ENCODE peak calls at places on chromosome 22, in ten cellular contexts. T, W, L, S, F, M, R, Q, J and H are unnamed samples.

GRCh38 chr22:26339755-26340154 is 89.3 kb upstream of the ASPHD2 start:
- DNase-seq in T (no peak), W (no peak), L (no peak), S (no peak), F (no peak), M (no peak), R (no peak), Q (no peak), J (no peak), H (no peak)

GRCh38 chr22:17167486-17167885 is 8.4 kb upstream of the HDHD5 start:
- DNase-seq in T (peak; percentile 45), W (peak; percentile 32), L (no peak), S (no peak), F (no peak), M (no peak), R (no peak), Q (no peak), J (no peak), H (no peak)

GRCh38 chr22:44587004-44587793 is 89.2 kb upstream of the RTL6 start:
- DNase-seq in T (peak; percentile 25), W (peak; percentile 51), L (peak; percentile 27), S (no peak), F (no peak), M (peak; percentile 46), R (peak; percentile 80), Q (no peak), J (peak; percentile 51), H (peak; percentile 23)

GRCh38 chr22:45225732-45226560 is 14.7 kb downstream of the KIAA0930 start:
- DNase-seq in T (no peak), W (no peak), L (peak; percentile 54), S (peak; percentile 86), F (peak; percentile 62), M (no peak), R (peak; percentile 95), Q (no peak), J (peak; percentile 83), H (no peak)

GRCh38 chr22:48893288-48894063 is 934.2 kb downstream of the BRD1 start:
- DNase-seq in T (no peak), W (no peak), L (no peak), S (no peak), F (no peak), M (no peak), R (peak; percentile 56), Q (no peak), J (no peak), H (no peak)

GRCh38 chr22:29787371-29787980 is 20.3 kb downstream of the UQCR10 start:
- DNase-seq in T (no peak), W (no peak), L (no peak), S (no peak), F (no peak), M (no peak), R (no peak), Q (no peak), J (no peak), H (no peak)

GRCh38 chr22:20248461-20248959 is 19.6 kb downstream of the RTN4R start:
- DNase-seq in T (no peak), W (no peak), L (no peak), S (no peak), F (no peak), M (no peak), R (no peak), Q (no peak), J (no peak), H (no peak)

GRCh38 chr22:25661067-25661466 is 80.9 kb upstream of the MYO18B start:
- DNase-seq in T (no peak), W (no peak), L (peak; percentile 87), S (no peak), F (no peak), M (no peak), R (no peak), Q (no peak), J (no peak), H (no peak)

GRCh38 chr22:41410311-41410751 is 28.6 kb downstream of the TEF start:
- DNase-seq in T (no peak), W (no peak), L (no peak), S (no peak), F (no peak), M (peak; percentile 92), R (no peak), Q (no peak), J (no peak), H (no peak)

GRCh38 chr22:30393322-30393680 is 3.5 kb upstream of the SEC14L2 start:
- DNase-seq in T (no peak), W (no peak), L (no peak), S (no peak), F (no peak), M (no peak), R (no peak), Q (no peak), J (no peak), H (no peak)

GRCh38 chr22:32951081-32951806 is 106.9 kb downstream of the SYN3 start:
- DNase-seq in T (no peak), W (no peak), L (peak; percentile 12), S (no peak), F (no peak), M (no peak), R (no peak), Q (no peak), J (no peak), H (peak; percentile 35)
- TF ChIP-seq CTCF in T (no peak), W (no peak), L (no peak), S (no peak), F (no peak), M (no peak), R (no peak), Q (peak; percentile 20), J (no peak), H (peak; percentile 16)

GRCh38 chr22:35837328-35837727 is 119.7 kb downstream of the APOL5 start:
- DNase-seq in T (no peak), W (no peak), L (peak; percentile 19), S (no peak), F (no peak), M (no peak), R (no peak), Q (no peak), J (no peak), H (no peak)

GRCh38 chr22:35835998-35836691 is 118.5 kb downstream of the APOL5 start:
- DNase-seq in T (peak; percentile 45), W (no peak), L (peak; percentile 91), S (peak; percentile 96), F (peak; percentile 64), M (no peak), R (no peak), Q (peak; percentile 68), J (no peak), H (peak; percentile 57)

GRCh38 chr22:35841907-35842518 is 124.3 kb downstream of the APOL5 start:
- DNase-seq in T (no peak), W (no peak), L (no peak), S (no peak), F (no peak), M (no peak), R (no peak), Q (no peak), J (no peak), H (no peak)

GRCh38 chr22:35839811-35840739 is 122.4 kb downstream of the APOL5 start:
- DNase-seq in T (peak; percentile 89), W (peak; percentile 73), L (peak; percentile 99), S (peak; percentile 99), F (peak; percentile 87), M (peak; percentile 91), R (peak; percentile 95), Q (peak; percentile 95), J (peak; percentile 76), H (peak; percentile 92)

GRCh38 chr22:35838849-35839646 is 121.4 kb downstream of the APOL5 start:
- DNase-seq in T (peak; percentile 62), W (no peak), L (peak; percentile 79), S (peak; percentile 90), F (no peak), M (no peak), R (no peak), Q (peak; percentile 24), J (no peak), H (peak; percentile 60)
- H3K4me3 ChIP-seq in T (peak overlapping the region; percentile 49), W (peak overlapping the region; percentile 44), L (peak overlapping the region; percentile 53), S (peak overlapping the region; percentile 88), F (peak overlapping the region; percentile 34), M (peak overlapping the region; percentile 66), R (no peak overlapping the region), Q (peak overlapping the region; percentile 53), J (no peak overlapping the region), H (peak overlapping the region; percentile 90)

GRCh38 chr22:33841281-33842005 is 78.8 kb downstream of the LARGE1 start:
- DNase-seq in T (no peak), W (no peak), L (no peak), S (no peak), F (no peak), M (no peak), R (no peak), Q (no peak), J (no peak), H (no peak)
- TF ChIP-seq CTCF in T (no peak), W (no peak), L (no peak), S (no peak), F (no peak), M (no peak), R (no peak), Q (no peak), J (no peak), H (no peak)

GRCh38 chr22:39527481-39527961 is 5.0 kb downstream of the RPS19BP1 start:
- DNase-seq in T (no peak), W (no peak), L (no peak), S (no peak), F (peak; percentile 84), M (no peak), R (no peak), Q (no peak), J (no peak), H (no peak)

GRCh38 chr22:39530136-39530535 is 2.4 kb downstream of the RPS19BP1 start:
- DNase-seq in T (no peak), W (no peak), L (no peak), S (no peak), F (no peak), M (no peak), R (no peak), Q (no peak), J (no peak), H (no peak)

GRCh38 chr22:39528080-39528661 is 4.4 kb downstream of the RPS19BP1 start:
- DNase-seq in T (no peak), W (no peak), L (no peak), S (peak; percentile 37), F (no peak), M (no peak), R (no peak), Q (no peak), J (peak; percentile 84), H (no peak)

GRCh38 chr22:39529487-39529851 is 3.1 kb downstream of the RPS19BP1 start:
- DNase-seq in T (no peak), W (no peak), L (no peak), S (no peak), F (no peak), M (no peak), R (no peak), Q (no peak), J (peak; percentile 86), H (no peak)

DNA sequence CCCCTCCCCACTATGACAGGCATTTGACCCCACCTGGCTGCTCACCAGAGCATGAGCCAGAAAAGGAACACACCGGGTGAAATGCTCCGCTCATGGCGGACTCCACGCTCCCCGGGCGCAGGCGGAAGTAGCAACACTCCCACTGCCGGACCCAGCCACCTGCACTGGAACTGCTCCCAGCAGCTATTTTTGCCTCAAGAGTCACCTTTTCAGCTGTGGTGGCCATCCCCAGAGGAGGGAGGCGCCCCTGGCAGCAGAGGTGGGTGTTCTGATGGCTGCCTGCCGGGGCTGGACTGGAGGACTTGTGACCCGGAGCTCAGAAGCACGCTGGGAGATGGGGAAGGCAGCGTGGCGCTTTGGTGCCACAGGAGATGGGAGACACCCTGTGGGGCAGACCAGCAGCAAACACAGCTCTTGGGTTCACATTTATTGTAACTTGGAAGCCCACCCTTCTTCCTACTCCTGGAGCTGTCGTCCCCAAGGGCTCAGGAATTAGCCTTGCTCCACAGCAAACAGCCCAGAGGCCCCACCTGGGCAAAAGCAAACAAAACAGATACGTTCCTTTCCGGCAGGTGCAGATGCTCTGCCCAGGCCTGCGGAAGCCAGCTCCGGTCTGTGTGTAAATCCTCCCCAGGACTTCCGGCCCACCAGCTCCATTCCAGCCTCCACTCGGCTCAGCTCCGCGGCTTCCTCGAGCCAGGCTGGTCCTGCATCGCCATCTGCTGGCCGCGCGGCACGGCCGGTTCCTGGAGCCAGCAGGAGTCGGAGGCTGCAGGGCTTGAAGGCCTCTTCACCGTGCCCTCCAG is 3.7 kb downstream of the RPS19BP1 start:
- DNase-seq in T (peak; percentile 91), W (peak; percentile 94), L (peak; percentile 96), S (peak; percentile 97), F (peak; percentile 97), M (peak; percentile 92), R (peak; percentile 98), Q (peak; percentile 88), J (peak; percentile 99), H (peak; percentile 97)
- H3K4me3 ChIP-seq in T (no peak overlapping the region), W (peak overlapping the region; percentile 29), L (no peak overlapping the region), S (peak overlapping the region; percentile 15), F (peak overlapping the region; percentile 6), M (peak overlapping the region; percentile 47), R (no peak overlapping the region), Q (no peak overlapping the region), J (peak overlapping the region; percentile 10), H (no peak overlapping the region)